ENCODE peak calls at places on chromosome 20, in five cellular contexts. One of them, this sample, is unnamed.

GRCh38 chr20:62776035-62776691 is 20.1 kb upstream of the MRGBP start:
- DNase-seq in right atrium auricular region: no peak
- DNase-seq in fibroblast of pulmonary artery: no peak
- DNase-seq in transverse colon: no peak
- DNase-seq in astrocyte of the spinal cord: no peak
- DNase-seq in this sample: no peak

GRCh38 chr20:22700387-22700786 is 116.0 kb upstream of the FOXA2 start:
- DNase-seq in right atrium auricular region: no peak
- DNase-seq in fibroblast of pulmonary artery: peak; percentile 79
- DNase-seq in transverse colon: no peak
- DNase-seq in astrocyte of the spinal cord: peak; percentile 47
- DNase-seq in this sample: peak; percentile 89

GRCh38 chr20:64176548-64177419 is 12.5 kb downstream of the MYT1 start:
- DNase-seq in right atrium auricular region: no peak
- DNase-seq in fibroblast of pulmonary artery: no peak
- DNase-seq in transverse colon: no peak
- DNase-seq in astrocyte of the spinal cord: no peak
- DNase-seq in this sample: no peak

GRCh38 chr20:58888521-58889333 is 36.2 kb downstream of the GNAS start:
- DNase-seq in right atrium auricular region: peak; percentile 83
- DNase-seq in fibroblast of pulmonary artery: peak; percentile 77
- DNase-seq in transverse colon: peak; percentile 87
- DNase-seq in astrocyte of the spinal cord: peak; percentile 73
- DNase-seq in this sample: peak; percentile 77

GRCh38 chr20:12072945-12073245 is 155.2 kb downstream of the BTBD3 start:
- DNase-seq in right atrium auricular region: no peak
- DNase-seq in fibroblast of pulmonary artery: no peak
- DNase-seq in transverse colon: no peak
- DNase-seq in astrocyte of the spinal cord: peak; percentile 75
- DNase-seq in this sample: peak; percentile 60

GRCh38 chr20:51797357-51798025 is 4.8 kb downstream of the SALL4 start:
- DNase-seq in right atrium auricular region: no peak
- DNase-seq in fibroblast of pulmonary artery: no peak
- DNase-seq in transverse colon: no peak
- DNase-seq in astrocyte of the spinal cord: peak; percentile 15
- DNase-seq in this sample: peak; percentile 23

GRCh38 chr20:16475225-16475624 is 98.0 kb downstream of the KIF16B start:
- DNase-seq in right atrium auricular region: no peak
- DNase-seq in fibroblast of pulmonary artery: peak; percentile 42
- DNase-seq in transverse colon: no peak
- DNase-seq in astrocyte of the spinal cord: peak; percentile 76
- DNase-seq in this sample: peak; percentile 40

GRCh38 chr20:34301587-34302311 is 1.4 kb downstream of the AHCY start:
- DNase-seq in right atrium auricular region: no peak
- DNase-seq in fibroblast of pulmonary artery: no peak
- DNase-seq in transverse colon: peak; percentile 10
- DNase-seq in astrocyte of the spinal cord: no peak
- DNase-seq in this sample: no peak

GRCh38 chr20:44123251-44123650 is 63.7 kb downstream of the JPH2 start:
- DNase-seq in right atrium auricular region: no peak
- DNase-seq in fibroblast of pulmonary artery: no peak
- DNase-seq in transverse colon: no peak
- DNase-seq in astrocyte of the spinal cord: no peak
- DNase-seq in this sample: no peak

GRCh38 chr20:645318-646106 is 7.5 kb downstream of the SRXN1 start:
- DNase-seq in right atrium auricular region: peak; percentile 68
- DNase-seq in fibroblast of pulmonary artery: peak; percentile 69
- DNase-seq in transverse colon: peak; percentile 74
- DNase-seq in astrocyte of the spinal cord: peak; percentile 70
- DNase-seq in this sample: peak; percentile 63

DNA sequence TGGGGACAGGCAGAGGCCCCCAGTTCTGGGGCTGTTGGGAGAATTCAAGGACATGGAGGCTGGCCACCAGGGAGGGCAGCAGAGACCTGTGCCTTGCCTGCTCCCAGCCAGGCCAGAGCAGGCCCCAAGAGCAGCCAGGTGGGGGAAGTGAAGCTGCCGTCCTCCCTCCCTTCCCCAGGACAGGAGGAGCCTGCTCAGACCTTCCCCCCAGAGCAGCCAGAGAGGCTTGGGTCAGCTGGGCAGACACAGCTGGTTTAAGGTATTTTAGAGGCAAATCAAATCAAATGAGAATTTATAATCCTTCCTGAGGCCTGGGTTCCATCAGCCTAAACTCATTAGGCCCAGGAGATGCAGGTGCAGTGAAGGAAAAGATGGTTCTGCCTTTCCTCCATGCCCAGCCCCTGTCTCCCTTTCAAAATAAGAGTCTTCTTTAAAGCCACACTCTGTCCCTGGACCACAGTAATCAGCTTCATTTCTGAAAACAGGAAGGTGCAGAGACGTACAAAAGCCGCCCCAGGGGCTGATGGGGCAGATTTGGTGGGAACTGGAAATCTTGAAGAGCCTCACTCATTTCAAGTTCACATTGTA is 21.7 kb downstream of the BMP7 start:
- DNase-seq in right atrium auricular region: no peak
- DNase-seq in fibroblast of pulmonary artery: no peak
- DNase-seq in transverse colon: no peak
- DNase-seq in astrocyte of the spinal cord: no peak
- DNase-seq in this sample: no peak
- TF ChIP-seq CTCF in right atrium auricular region: no peak
- TF ChIP-seq CTCF in fibroblast of pulmonary artery: no peak
- TF ChIP-seq CTCF in transverse colon: no peak
- TF ChIP-seq CTCF in astrocyte of the spinal cord: no peak
- TF ChIP-seq CTCF in this sample: no peak

GRCh38 chr20:41316602-41317535 is 662 bp downstream of the ZHX3 start:
- DNase-seq in right atrium auricular region: peak; percentile 77
- DNase-seq in fibroblast of pulmonary artery: peak; percentile 84
- DNase-seq in transverse colon: peak; percentile 84
- DNase-seq in astrocyte of the spinal cord: peak; percentile 85
- DNase-seq in this sample: peak; percentile 86

GRCh38 chr20:41317536-41318270 is at the start of gene ZHX3:
- DNase-seq in right atrium auricular region: peak; percentile 94
- DNase-seq in fibroblast of pulmonary artery: peak; percentile 97
- DNase-seq in transverse colon: peak; percentile 98
- DNase-seq in astrocyte of the spinal cord: peak; percentile 98
- DNase-seq in this sample: peak; percentile 92

GRCh38 chr20:41316009-41316408 is 1.5 kb downstream of the ZHX3 start:
- DNase-seq in right atrium auricular region: no peak
- DNase-seq in fibroblast of pulmonary artery: no peak
- DNase-seq in transverse colon: no peak
- DNase-seq in astrocyte of the spinal cord: no peak
- DNase-seq in this sample: peak; percentile 9

GRCh38 chr20:41321003-41321402 is 3.5 kb upstream of the ZHX3 start:
- DNase-seq in right atrium auricular region: no peak
- DNase-seq in fibroblast of pulmonary artery: no peak
- DNase-seq in transverse colon: no peak
- DNase-seq in astrocyte of the spinal cord: no peak
- DNase-seq in this sample: no peak

GRCh38 chr20:41318271-41318649 is 729 bp upstream of the ZHX3 start:
- DNase-seq in right atrium auricular region: no peak
- DNase-seq in fibroblast of pulmonary artery: no peak
- DNase-seq in transverse colon: no peak
- DNase-seq in astrocyte of the spinal cord: peak; percentile 18
- DNase-seq in this sample: no peak
- H3K4me3 ChIP-seq in right atrium auricular region: no peak overlapping the region
- H3K4me3 ChIP-seq in fibroblast of pulmonary artery: peak overlapping the region; percentile 51
- H3K4me3 ChIP-seq in transverse colon: peak overlapping the region; percentile 69
- H3K4me3 ChIP-seq in astrocyte of the spinal cord: peak overlapping the region; percentile 48
- H3K4me3 ChIP-seq in this sample: no peak overlapping the region

DNA sequence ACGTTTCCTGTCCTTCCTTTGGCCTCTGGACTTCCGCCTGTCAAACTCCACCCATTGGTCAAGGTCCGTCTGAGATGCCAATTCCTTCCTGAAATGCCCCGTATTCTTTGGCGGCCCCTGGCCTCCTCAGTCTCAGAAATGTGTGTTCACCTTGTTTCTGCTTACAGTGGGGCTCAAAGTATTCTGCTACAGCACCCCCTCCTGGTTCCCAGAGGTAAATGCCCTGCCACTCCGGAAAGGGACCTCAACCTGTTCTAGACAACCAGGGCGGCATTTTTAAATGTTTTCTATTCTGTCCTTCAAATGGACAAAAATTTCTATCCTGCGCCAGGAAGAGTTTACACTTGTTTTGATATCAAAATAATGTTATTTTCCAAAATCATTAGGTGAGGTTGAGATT is 12.1 kb upstream of the PAX1 start:
- DNase-seq in right atrium auricular region: no peak
- DNase-seq in fibroblast of pulmonary artery: no peak
- DNase-seq in transverse colon: no peak
- DNase-seq in astrocyte of the spinal cord: no peak
- DNase-seq in this sample: no peak
- TF ChIP-seq CTCF in right atrium auricular region: no peak
- TF ChIP-seq CTCF in fibroblast of pulmonary artery: no peak
- TF ChIP-seq CTCF in transverse colon: no peak
- TF ChIP-seq CTCF in astrocyte of the spinal cord: no peak
- TF ChIP-seq CTCF in this sample: no peak

DNA sequence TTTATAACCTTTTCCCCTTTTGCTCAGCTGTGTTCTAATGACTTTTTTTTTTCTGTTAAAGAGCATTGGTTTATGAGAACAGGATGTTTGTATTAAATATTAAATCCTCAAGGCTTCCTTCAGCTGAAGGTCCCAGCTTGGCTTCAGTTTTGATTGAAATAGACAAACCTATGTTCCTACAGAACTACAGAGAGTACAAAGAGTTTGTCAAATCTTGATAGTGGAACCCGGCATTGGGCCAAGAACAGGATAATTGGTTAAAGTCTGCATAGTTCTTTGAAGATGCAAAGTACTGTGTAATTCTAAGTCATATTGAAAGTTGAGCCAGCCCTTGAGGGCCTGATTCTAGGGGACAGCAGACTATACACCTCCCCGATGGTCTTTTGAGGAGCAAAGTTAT is 255.2 kb upstream of the JAG1 start:
- DNase-seq in right atrium auricular region: no peak
- DNase-seq in fibroblast of pulmonary artery: no peak
- DNase-seq in transverse colon: no peak
- DNase-seq in astrocyte of the spinal cord: no peak
- DNase-seq in this sample: peak; percentile 23
- H3K4me3 ChIP-seq in right atrium auricular region: no peak overlapping the region
- H3K4me3 ChIP-seq in fibroblast of pulmonary artery: no peak overlapping the region
- H3K4me3 ChIP-seq in transverse colon: no peak overlapping the region
- H3K4me3 ChIP-seq in astrocyte of the spinal cord: no peak overlapping the region
- H3K4me3 ChIP-seq in this sample: no peak overlapping the region

DNA sequence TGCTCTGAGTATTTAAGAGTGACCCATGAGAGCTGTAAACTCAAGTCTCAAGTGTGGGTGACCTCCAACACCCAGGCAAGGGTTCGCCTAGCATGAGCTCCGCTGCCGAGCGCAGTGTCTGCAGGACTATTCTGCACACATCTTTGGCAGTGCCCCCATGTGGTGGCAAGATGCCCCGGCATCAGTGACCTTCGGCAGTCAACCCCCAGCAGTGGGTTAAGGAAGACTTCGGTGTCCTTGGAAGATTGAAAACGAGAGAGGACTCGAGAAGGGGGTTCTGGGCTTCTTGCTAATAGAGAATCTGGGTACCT is 43.1 kb downstream of the RBM38 start:
- DNase-seq in right atrium auricular region: no peak
- DNase-seq in fibroblast of pulmonary artery: no peak
- DNase-seq in transverse colon: no peak
- DNase-seq in astrocyte of the spinal cord: no peak
- DNase-seq in this sample: no peak
- TF ChIP-seq CTCF in right atrium auricular region: peak; percentile 23
- TF ChIP-seq CTCF in fibroblast of pulmonary artery: peak; percentile 4
- TF ChIP-seq CTCF in transverse colon: no peak
- TF ChIP-seq CTCF in astrocyte of the spinal cord: no peak
- TF ChIP-seq CTCF in this sample: no peak

GRCh38 chr20:31974975-31975481 is 7.1 kb downstream of the XKR7 start:
- DNase-seq in right atrium auricular region: no peak
- DNase-seq in fibroblast of pulmonary artery: no peak
- DNase-seq in transverse colon: no peak
- DNase-seq in astrocyte of the spinal cord: no peak
- DNase-seq in this sample: no peak
- H3K4me3 ChIP-seq in right atrium auricular region: no peak overlapping the region
- H3K4me3 ChIP-seq in fibroblast of pulmonary artery: no peak overlapping the region
- H3K4me3 ChIP-seq in transverse colon: no peak overlapping the region
- H3K4me3 ChIP-seq in astrocyte of the spinal cord: no peak overlapping the region
- H3K4me3 ChIP-seq in this sample: no peak overlapping the region

GRCh38 chr20:25380945-25381614 is 9.6 kb downstream of the ABHD12 start:
- DNase-seq in right atrium auricular region: no peak
- DNase-seq in fibroblast of pulmonary artery: no peak
- DNase-seq in transverse colon: no peak
- DNase-seq in astrocyte of the spinal cord: no peak
- DNase-seq in this sample: no peak
- TF ChIP-seq CTCF in right atrium auricular region: no peak
- TF ChIP-seq CTCF in fibroblast of pulmonary artery: no peak
- TF ChIP-seq CTCF in transverse colon: no peak
- TF ChIP-seq CTCF in astrocyte of the spinal cord: no peak
- TF ChIP-seq CTCF in this sample: no peak

GRCh38 chr20:10504893-10505292 is 69.8 kb downstream of the SLX4IP start:
- DNase-seq in right atrium auricular region: no peak
- DNase-seq in fibroblast of pulmonary artery: peak; percentile 56
- DNase-seq in transverse colon: no peak
- DNase-seq in astrocyte of the spinal cord: no peak
- DNase-seq in this sample: peak; percentile 45

GRCh38 chr20:10505320-10506226 is 70.5 kb downstream of the SLX4IP start:
- DNase-seq in right atrium auricular region: no peak
- DNase-seq in fibroblast of pulmonary artery: peak; percentile 44
- DNase-seq in transverse colon: peak; percentile 38
- DNase-seq in astrocyte of the spinal cord: no peak
- DNase-seq in this sample: peak; percentile 56

GRCh38 chr20:10498196-10498595 is 63.1 kb downstream of the SLX4IP start:
- DNase-seq in right atrium auricular region: no peak
- DNase-seq in fibroblast of pulmonary artery: no peak
- DNase-seq in transverse colon: no peak
- DNase-seq in astrocyte of the spinal cord: no peak
- DNase-seq in this sample: no peak

GRCh38 chr20:10501377-10501776 is 66.3 kb downstream of the SLX4IP start:
- DNase-seq in right atrium auricular region: no peak
- DNase-seq in fibroblast of pulmonary artery: no peak
- DNase-seq in transverse colon: no peak
- DNase-seq in astrocyte of the spinal cord: no peak
- DNase-seq in this sample: peak; percentile 25

GRCh38 chr20:10502098-10502526 is 67.0 kb downstream of the SLX4IP start:
- DNase-seq in right atrium auricular region: no peak
- DNase-seq in fibroblast of pulmonary artery: no peak
- DNase-seq in transverse colon: no peak
- DNase-seq in astrocyte of the spinal cord: no peak
- DNase-seq in this sample: no peak
- H3K4me3 ChIP-seq in right atrium auricular region: no peak overlapping the region
- H3K4me3 ChIP-seq in fibroblast of pulmonary artery: no peak overlapping the region
- H3K4me3 ChIP-seq in transverse colon: no peak overlapping the region
- H3K4me3 ChIP-seq in astrocyte of the spinal cord: no peak overlapping the region
- H3K4me3 ChIP-seq in this sample: no peak overlapping the region